ENCODE peak calls at places on chromosomes 7 and 10, in ten cellular contexts. One of them, this sample, is unnamed.

GRCh38 chr10:6221971-6222751 is 19.4 kb downstream of the PFKFB3 start:
- DNase-seq in GM20000: no peak
- DNase-seq in AG04449: no peak
- DNase-seq in MCF 10A: no peak
- DNase-seq in heart right ventricle: no peak
- DNase-seq in pancreas: no peak
- DNase-seq in tibial artery: no peak
- DNase-seq in kidney epithelial cell: no peak
- DNase-seq in PC-9: no peak
- DNase-seq in CD4-positive, alpha-beta T cell: no peak
- DNase-seq in this sample: no peak

GRCh38 chr7:32618987-32619386 is 123.7 kb downstream of the AVL9 start:
- DNase-seq in GM20000: no peak
- DNase-seq in AG04449: no peak
- DNase-seq in MCF 10A: no peak
- DNase-seq in heart right ventricle: no peak
- DNase-seq in pancreas: no peak
- DNase-seq in tibial artery: no peak
- DNase-seq in kidney epithelial cell: no peak
- DNase-seq in PC-9: no peak
- DNase-seq in CD4-positive, alpha-beta T cell: no peak
- DNase-seq in this sample: no peak

GRCh38 chr10:21330628-21331020 is 194.9 kb downstream of the SKIDA1 start:
- DNase-seq in GM20000: no peak
- DNase-seq in AG04449: no peak
- DNase-seq in MCF 10A: no peak
- DNase-seq in heart right ventricle: no peak
- DNase-seq in pancreas: no peak
- DNase-seq in tibial artery: no peak
- DNase-seq in kidney epithelial cell: no peak
- DNase-seq in PC-9: no peak
- DNase-seq in CD4-positive, alpha-beta T cell: no peak
- DNase-seq in this sample: no peak

GRCh38 chr7:98669417-98670015 is 52.4 kb downstream of the NPTX2 start:
- DNase-seq in GM20000: no peak
- DNase-seq in AG04449: no peak
- DNase-seq in MCF 10A: no peak
- DNase-seq in heart right ventricle: no peak
- DNase-seq in pancreas: no peak
- DNase-seq in tibial artery: no peak
- DNase-seq in kidney epithelial cell: no peak
- DNase-seq in PC-9: no peak
- DNase-seq in CD4-positive, alpha-beta T cell: no peak
- DNase-seq in this sample: no peak

GRCh38 chr7:117548035-117548434 is 68.2 kb downstream of the CFTR start:
- DNase-seq in GM20000: no peak
- DNase-seq in AG04449: no peak
- DNase-seq in MCF 10A: no peak
- DNase-seq in heart right ventricle: no peak
- DNase-seq in pancreas: no peak
- DNase-seq in tibial artery: no peak
- DNase-seq in kidney epithelial cell: no peak
- DNase-seq in PC-9: no peak
- DNase-seq in CD4-positive, alpha-beta T cell: no peak
- DNase-seq in this sample: no peak

GRCh38 chr10:30751678-30752331 is 122.3 kb upstream of the LYZL2 start:
- DNase-seq in GM20000: peak
- DNase-seq in AG04449: no peak
- DNase-seq in MCF 10A: peak
- DNase-seq in heart right ventricle: peak
- DNase-seq in pancreas: peak
- DNase-seq in tibial artery: peak
- DNase-seq in kidney epithelial cell: no peak
- DNase-seq in PC-9: no peak
- DNase-seq in CD4-positive, alpha-beta T cell: peak
- DNase-seq in this sample: peak

GRCh38 chr10:127163632-127164031 is 32.8 kb downstream of the INSYN2A start:
- DNase-seq in GM20000: no peak
- DNase-seq in AG04449: no peak
- DNase-seq in MCF 10A: peak
- DNase-seq in heart right ventricle: no peak
- DNase-seq in pancreas: no peak
- DNase-seq in tibial artery: no peak
- DNase-seq in kidney epithelial cell: no peak
- DNase-seq in PC-9: no peak
- DNase-seq in CD4-positive, alpha-beta T cell: no peak
- DNase-seq in this sample: no peak

GRCh38 chr7:112064627-112065385 is 141.4 kb downstream of the DOCK4 start:
- DNase-seq in GM20000: no peak
- DNase-seq in AG04449: no peak
- DNase-seq in MCF 10A: no peak
- DNase-seq in heart right ventricle: no peak
- DNase-seq in pancreas: no peak
- DNase-seq in tibial artery: no peak
- DNase-seq in kidney epithelial cell: no peak
- DNase-seq in PC-9: no peak
- DNase-seq in CD4-positive, alpha-beta T cell: no peak
- DNase-seq in this sample: no peak

GRCh38 chr7:129368389-129368986 is 65.7 kb upstream of the STRIP2 start:
- DNase-seq in GM20000: peak
- DNase-seq in AG04449: no peak
- DNase-seq in MCF 10A: no peak
- DNase-seq in heart right ventricle: no peak
- DNase-seq in pancreas: no peak
- DNase-seq in tibial artery: no peak
- DNase-seq in kidney epithelial cell: no peak
- DNase-seq in PC-9: no peak
- DNase-seq in CD4-positive, alpha-beta T cell: no peak
- DNase-seq in this sample: peak

GRCh38 chr7:42572561-42572960 is 335.6 kb upstream of the GLI3 start:
- DNase-seq in GM20000: no peak
- DNase-seq in AG04449: no peak
- DNase-seq in MCF 10A: no peak
- DNase-seq in heart right ventricle: no peak
- DNase-seq in pancreas: no peak
- DNase-seq in tibial artery: no peak
- DNase-seq in kidney epithelial cell: no peak
- DNase-seq in PC-9: no peak
- DNase-seq in CD4-positive, alpha-beta T cell: no peak
- DNase-seq in this sample: no peak

GRCh38 chr7:42575161-42575560 is 336.7 kb downstream of the C7orf25 start:
- DNase-seq in GM20000: no peak
- DNase-seq in AG04449: no peak
- DNase-seq in MCF 10A: no peak
- DNase-seq in heart right ventricle: no peak
- DNase-seq in pancreas: no peak
- DNase-seq in tibial artery: no peak
- DNase-seq in kidney epithelial cell: no peak
- DNase-seq in PC-9: no peak
- DNase-seq in CD4-positive, alpha-beta T cell: no peak
- DNase-seq in this sample: no peak

GRCh38 chr7:42573904-42574692 is 337.1 kb upstream of the GLI3 start:
- DNase-seq in GM20000: no peak
- DNase-seq in AG04449: no peak
- DNase-seq in MCF 10A: peak
- DNase-seq in heart right ventricle: no peak
- DNase-seq in pancreas: no peak
- DNase-seq in tibial artery: no peak
- DNase-seq in kidney epithelial cell: no peak
- DNase-seq in PC-9: no peak
- DNase-seq in CD4-positive, alpha-beta T cell: no peak
- DNase-seq in this sample: no peak

GRCh38 chr7:42572046-42572445 is 335.0 kb upstream of the GLI3 start:
- DNase-seq in GM20000: no peak
- DNase-seq in AG04449: no peak
- DNase-seq in MCF 10A: no peak
- DNase-seq in heart right ventricle: no peak
- DNase-seq in pancreas: no peak
- DNase-seq in tibial artery: no peak
- DNase-seq in kidney epithelial cell: no peak
- DNase-seq in PC-9: no peak
- DNase-seq in CD4-positive, alpha-beta T cell: no peak
- DNase-seq in this sample: no peak

GRCh38 chr7:42574693-42575084 is 337.2 kb downstream of the C7orf25 start:
- DNase-seq in GM20000: no peak
- DNase-seq in AG04449: no peak
- DNase-seq in MCF 10A: peak
- DNase-seq in heart right ventricle: no peak
- DNase-seq in pancreas: no peak
- DNase-seq in tibial artery: no peak
- DNase-seq in kidney epithelial cell: no peak
- DNase-seq in PC-9: no peak
- DNase-seq in CD4-positive, alpha-beta T cell: no peak
- DNase-seq in this sample: no peak
- TF ChIP-seq CTCF in GM20000: no peak
- TF ChIP-seq CTCF in AG04449: peak
- TF ChIP-seq CTCF in MCF 10A: peak
- TF ChIP-seq CTCF in heart right ventricle: peak
- TF ChIP-seq CTCF in pancreas: no peak
- TF ChIP-seq CTCF in tibial artery: no peak
- TF ChIP-seq CTCF in kidney epithelial cell: no peak
- TF ChIP-seq CTCF in PC-9: no peak
- TF ChIP-seq CTCF in CD4-positive, alpha-beta T cell: no peak
- TF ChIP-seq CTCF in this sample: no peak

DNA sequence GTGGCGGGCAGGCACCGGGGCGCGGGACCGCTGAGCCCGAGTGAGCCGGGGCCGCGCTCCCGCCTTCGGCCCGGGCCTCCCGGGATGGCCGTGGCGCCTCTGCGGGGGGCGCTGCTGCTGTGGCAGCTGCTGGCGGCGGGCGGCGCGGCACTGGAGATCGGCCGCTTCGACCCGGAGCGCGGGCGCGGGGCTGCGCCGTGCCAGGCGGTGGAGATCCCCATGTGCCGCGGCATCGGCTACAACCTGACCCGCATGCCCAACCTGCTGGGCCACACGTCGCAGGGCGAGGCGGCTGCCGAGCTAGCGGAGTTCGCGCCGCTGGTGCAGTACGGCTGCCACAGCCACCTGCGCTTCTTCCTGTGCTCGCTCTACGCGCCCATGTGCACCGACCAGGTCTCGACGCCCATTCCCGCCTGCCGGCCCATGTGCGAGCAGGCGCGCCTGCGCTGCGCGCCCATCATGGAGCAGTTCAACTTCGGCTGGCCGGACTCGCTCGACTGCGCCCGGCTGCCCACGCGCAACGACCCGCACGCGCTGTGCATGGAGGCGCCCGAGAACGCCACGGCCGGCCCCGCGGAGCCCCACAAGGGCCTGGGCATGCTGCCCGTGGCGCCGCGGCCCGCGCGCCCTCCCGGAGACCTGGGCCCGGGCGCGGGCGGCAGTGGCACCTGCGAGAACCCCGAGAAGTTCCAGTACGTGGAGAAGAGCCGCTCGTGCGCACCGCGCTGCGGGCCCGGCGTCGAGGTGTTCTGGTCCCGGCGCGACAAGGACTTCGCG is 534 bp downstream of the FZD9 start:
- DNase-seq in GM20000: no peak
- DNase-seq in AG04449: no peak
- DNase-seq in MCF 10A: no peak
- DNase-seq in heart right ventricle: no peak
- DNase-seq in pancreas: no peak
- DNase-seq in tibial artery: no peak
- DNase-seq in kidney epithelial cell: no peak
- DNase-seq in PC-9: no peak
- DNase-seq in CD4-positive, alpha-beta T cell: no peak
- DNase-seq in this sample: no peak
- TF ChIP-seq CTCF in GM20000: no peak
- TF ChIP-seq CTCF in AG04449: no peak
- TF ChIP-seq CTCF in MCF 10A: no peak
- TF ChIP-seq CTCF in heart right ventricle: no peak
- TF ChIP-seq CTCF in pancreas: no peak
- TF ChIP-seq CTCF in tibial artery: no peak
- TF ChIP-seq CTCF in kidney epithelial cell: no peak
- TF ChIP-seq CTCF in PC-9: no peak
- TF ChIP-seq CTCF in CD4-positive, alpha-beta T cell: no peak
- TF ChIP-seq CTCF in this sample: no peak

DNA sequence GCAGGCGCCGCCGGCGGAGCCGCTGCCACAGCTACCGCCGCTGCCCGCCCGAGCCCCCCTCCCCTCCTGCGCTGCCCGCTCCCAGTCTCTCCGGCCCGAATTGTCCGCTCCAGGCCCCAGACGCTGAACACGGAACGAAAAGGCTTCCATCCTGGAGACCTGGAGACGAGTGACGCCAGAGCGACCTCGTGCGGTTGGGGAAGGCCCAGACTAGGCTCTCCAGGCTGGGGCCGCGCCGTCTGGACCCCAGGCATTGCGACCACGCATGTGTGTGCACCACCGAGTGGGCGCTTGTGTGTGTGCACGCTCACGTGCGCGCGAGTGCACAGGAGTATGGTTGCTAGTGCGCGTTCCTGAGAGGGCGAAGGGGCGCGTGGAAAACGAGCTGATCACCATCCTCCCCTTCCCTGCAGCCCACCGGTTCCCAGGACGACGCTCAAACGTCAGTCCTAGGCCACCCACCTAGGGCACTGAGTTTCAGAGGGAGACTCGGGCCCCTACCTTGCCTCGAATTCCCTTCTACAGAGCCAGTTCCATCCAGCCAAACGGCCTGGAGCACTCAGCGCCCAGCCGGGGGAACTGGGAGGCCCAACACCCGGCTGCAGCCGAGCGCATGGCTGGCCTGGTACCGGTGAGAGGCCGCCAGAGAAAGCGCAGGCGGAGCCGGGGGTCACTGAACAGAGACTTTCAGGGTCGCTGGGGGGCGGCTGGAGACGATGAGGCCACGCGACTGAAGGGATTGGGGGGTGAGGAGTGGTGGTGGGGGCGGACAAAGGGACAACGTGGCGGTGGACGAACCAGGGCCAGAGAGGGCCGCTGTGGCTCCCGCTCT is 11.6 kb downstream of the LBX1 start:
- DNase-seq in GM20000: peak
- DNase-seq in AG04449: no peak
- DNase-seq in MCF 10A: no peak
- DNase-seq in heart right ventricle: no peak
- DNase-seq in pancreas: peak
- DNase-seq in tibial artery: no peak
- DNase-seq in kidney epithelial cell: no peak
- DNase-seq in PC-9: peak
- DNase-seq in CD4-positive, alpha-beta T cell: no peak
- DNase-seq in this sample: peak
- TF ChIP-seq CTCF in GM20000: no peak
- TF ChIP-seq CTCF in AG04449: peak
- TF ChIP-seq CTCF in MCF 10A: no peak
- TF ChIP-seq CTCF in heart right ventricle: peak
- TF ChIP-seq CTCF in pancreas: no peak
- TF ChIP-seq CTCF in tibial artery: no peak
- TF ChIP-seq CTCF in kidney epithelial cell: peak
- TF ChIP-seq CTCF in PC-9: no peak
- TF ChIP-seq CTCF in CD4-positive, alpha-beta T cell: no peak
- TF ChIP-seq CTCF in this sample: peak

DNA sequence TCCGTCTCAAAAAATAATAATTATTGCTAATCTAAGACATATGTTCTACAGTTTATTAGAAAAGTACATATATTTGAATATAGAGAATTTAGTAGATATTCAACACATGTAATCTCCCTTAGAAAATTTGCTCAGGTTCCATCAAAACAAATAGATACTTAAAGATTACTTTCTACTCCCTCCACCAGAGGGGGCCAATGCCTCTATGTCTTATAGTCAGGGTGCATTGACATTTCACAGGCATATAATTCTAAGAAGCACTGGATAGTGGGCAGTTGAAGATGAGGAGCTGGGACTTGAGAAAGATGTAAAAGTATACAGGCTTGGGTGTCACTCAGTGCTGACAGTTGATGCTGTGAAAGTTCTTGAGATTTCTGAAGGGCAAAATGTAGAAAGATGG is 301.6 kb upstream of the HPS1 start:
- DNase-seq in GM20000: peak
- DNase-seq in AG04449: no peak
- DNase-seq in MCF 10A: peak
- DNase-seq in heart right ventricle: no peak
- DNase-seq in pancreas: no peak
- DNase-seq in tibial artery: no peak
- DNase-seq in kidney epithelial cell: peak
- DNase-seq in PC-9: no peak
- DNase-seq in CD4-positive, alpha-beta T cell: no peak
- DNase-seq in this sample: peak
- TF ChIP-seq CTCF in GM20000: no peak
- TF ChIP-seq CTCF in AG04449: peak
- TF ChIP-seq CTCF in MCF 10A: peak
- TF ChIP-seq CTCF in heart right ventricle: no peak
- TF ChIP-seq CTCF in pancreas: no peak
- TF ChIP-seq CTCF in tibial artery: peak
- TF ChIP-seq CTCF in kidney epithelial cell: peak
- TF ChIP-seq CTCF in PC-9: peak
- TF ChIP-seq CTCF in CD4-positive, alpha-beta T cell: no peak
- TF ChIP-seq CTCF in this sample: peak

This sample was measured in endothelial cell.